ENCODE peak calls at places on chromosomes 7 and 10, in five cellular contexts. One of them, this sample, is unnamed.

GRCh38 chr10:77386833-77387232 is 250.8 kb downstream of the KCNMA1 start:
- DNase-seq in GM12878: no peak
- DNase-seq in SK-N-SH: no peak
- DNase-seq in HepG2: no peak
- DNase-seq in K562: no peak
- DNase-seq in this sample: no peak

GRCh38 chr7:15929406-15929805 is 242.9 kb upstream of the MEOX2 start:
- DNase-seq in HepG2: no peak
- DNase-seq in GM12878: no peak
- DNase-seq in K562: no peak
- DNase-seq in SK-N-SH: no peak
- DNase-seq in this sample: no peak

GRCh38 chr10:100670828-100671479 is 74.4 kb upstream of the PAX2 start:
- DNase-seq in SK-N-SH: peak
- DNase-seq in GM12878: no peak
- DNase-seq in K562: peak
- DNase-seq in HepG2: no peak
- DNase-seq in this sample: peak

GRCh38 chr10:30199376-30200018 is 140.1 kb upstream of the JCAD start:
- DNase-seq in SK-N-SH: no peak
- DNase-seq in HepG2: peak
- DNase-seq in GM12878: no peak
- DNase-seq in K562: no peak
- DNase-seq in this sample: no peak

GRCh38 chr7:3712841-3713240 is 411.8 kb downstream of the SDK1 start:
- DNase-seq in SK-N-SH: no peak
- DNase-seq in GM12878: no peak
- DNase-seq in HepG2: no peak
- DNase-seq in K562: no peak
- DNase-seq in this sample: no peak

GRCh38 chr7:45219130-45219529 is 61.5 kb downstream of the RAMP3 start:
- DNase-seq in GM12878: no peak
- DNase-seq in HepG2: no peak
- DNase-seq in K562: no peak
- DNase-seq in SK-N-SH: peak
- DNase-seq in this sample: no peak

GRCh38 chr7:877312-878232 is 1.2 kb downstream of the GET4 start:
- DNase-seq in K562: peak
- DNase-seq in SK-N-SH: peak
- DNase-seq in GM12878: no peak
- DNase-seq in HepG2: peak
- DNase-seq in this sample: peak

GRCh38 chr10:24894728-24895127 is 57.7 kb downstream of the PRTFDC1 start:
- DNase-seq in GM12878: no peak
- DNase-seq in SK-N-SH: no peak
- DNase-seq in K562: no peak
- DNase-seq in HepG2: no peak
- DNase-seq in this sample: no peak

GRCh38 chr7:87369216-87369615 is 23.8 kb downstream of the CROT start:
- DNase-seq in SK-N-SH: no peak
- DNase-seq in K562: no peak
- DNase-seq in GM12878: no peak
- DNase-seq in HepG2: no peak
- DNase-seq in this sample: no peak

GRCh38 chr7:5549096-5549896 is 125.7 kb upstream of the TNRC18 start:
- DNase-seq in GM12878: no peak
- DNase-seq in SK-N-SH: peak
- DNase-seq in K562: peak
- DNase-seq in HepG2: no peak
- DNase-seq in this sample: no peak

GRCh38 chr7:149787428-149788299 is 14.3 kb upstream of the ZNF467 start:
- DNase-seq in K562: peak
- DNase-seq in SK-N-SH: peak
- DNase-seq in HepG2: no peak
- DNase-seq in GM12878: no peak
- DNase-seq in this sample: no peak

GRCh38 chr7:40808409-40808942 is 673.7 kb downstream of the SUGCT start:
- DNase-seq in HepG2: no peak
- DNase-seq in K562: no peak
- DNase-seq in GM12878: no peak
- DNase-seq in SK-N-SH: no peak
- DNase-seq in this sample: no peak

GRCh38 chr10:77843264-77843663 is 83.3 kb downstream of the DLG5 start:
- DNase-seq in HepG2: no peak
- DNase-seq in K562: no peak
- DNase-seq in GM12878: no peak
- DNase-seq in SK-N-SH: peak
- DNase-seq in this sample: no peak

GRCh38 chr10:19408924-19409323 is 360.3 kb downstream of the MALRD1 start:
- DNase-seq in HepG2: no peak
- DNase-seq in K562: no peak
- DNase-seq in SK-N-SH: no peak
- DNase-seq in GM12878: no peak
- DNase-seq in this sample: no peak

GRCh38 chr10:19416164-19416563 is 367.6 kb downstream of the MALRD1 start:
- DNase-seq in K562: no peak
- DNase-seq in SK-N-SH: no peak
- DNase-seq in GM12878: no peak
- DNase-seq in HepG2: no peak
- DNase-seq in this sample: no peak

GRCh38 chr10:19412531-19412930 is 363.9 kb downstream of the MALRD1 start:
- DNase-seq in K562: no peak
- DNase-seq in GM12878: no peak
- DNase-seq in HepG2: peak
- DNase-seq in SK-N-SH: peak
- DNase-seq in this sample: no peak

GRCh38 chr10:19411119-19411518 is 362.5 kb downstream of the MALRD1 start:
- DNase-seq in GM12878: no peak
- DNase-seq in HepG2: no peak
- DNase-seq in K562: no peak
- DNase-seq in SK-N-SH: no peak
- DNase-seq in this sample: no peak
- TF ChIP-seq GABPA in GM12878: no peak
- TF ChIP-seq GABPA in HepG2: no peak
- TF ChIP-seq GABPA in K562: no peak
- TF ChIP-seq GABPA in SK-N-SH: no peak
- TF ChIP-seq GABPA in this sample: no peak

GRCh38 chr7:38929460-38930171 is 20.6 kb upstream of the VPS41 start:
- DNase-seq in GM12878: no peak
- DNase-seq in K562: peak
- DNase-seq in HepG2: no peak
- DNase-seq in SK-N-SH: no peak
- DNase-seq in this sample: peak

GRCh38 chr7:38934536-38934935 is 25.5 kb upstream of the VPS41 start:
- DNase-seq in SK-N-SH: no peak
- DNase-seq in K562: no peak
- DNase-seq in GM12878: no peak
- DNase-seq in HepG2: no peak
- DNase-seq in this sample: no peak

GRCh38 chr7:38938589-38938988 is 29.6 kb upstream of the VPS41 start:
- DNase-seq in SK-N-SH: no peak
- DNase-seq in HepG2: no peak
- DNase-seq in GM12878: no peak
- DNase-seq in K562: no peak
- DNase-seq in this sample: no peak

DNA sequence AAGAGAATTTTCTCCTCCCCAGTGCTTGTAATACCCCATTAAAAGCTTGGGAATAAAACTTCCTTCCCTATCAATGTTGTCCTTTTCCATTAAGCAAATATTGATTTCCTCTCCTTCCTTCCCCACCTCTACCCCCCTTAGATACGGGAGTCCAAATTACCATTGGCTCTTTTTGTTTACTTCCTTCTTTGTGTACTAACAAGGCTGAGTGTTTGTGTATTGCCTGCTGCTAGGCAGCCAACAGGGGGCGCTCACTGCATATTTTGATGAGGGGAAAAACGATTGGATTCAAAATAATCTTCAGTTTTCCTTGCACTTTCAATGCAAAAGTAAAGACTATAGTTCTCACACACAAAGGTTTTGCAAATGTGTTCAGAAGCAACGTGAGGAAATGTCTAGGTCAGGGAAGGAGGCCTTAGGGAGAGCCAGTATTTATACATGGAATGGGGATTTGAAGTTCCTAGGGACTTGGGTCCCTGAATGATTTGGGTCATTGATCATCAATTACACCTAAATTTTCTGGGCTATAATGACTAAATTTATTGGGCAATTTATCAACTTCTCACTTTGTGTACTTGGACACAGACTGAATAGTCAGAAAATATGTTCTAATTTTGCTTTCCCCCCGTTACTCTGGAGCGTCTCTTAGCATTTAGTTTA is 23.6 kb upstream of the VPS41 start:
- DNase-seq in SK-N-SH: peak
- DNase-seq in HepG2: peak
- DNase-seq in K562: peak
- DNase-seq in GM12878: peak
- DNase-seq in this sample: no peak
- TF ChIP-seq REST in SK-N-SH: no peak
- TF ChIP-seq REST in HepG2: no peak
- TF ChIP-seq REST in K562: no peak
- TF ChIP-seq REST in GM12878: no peak
- TF ChIP-seq REST in this sample: no peak

DNA sequence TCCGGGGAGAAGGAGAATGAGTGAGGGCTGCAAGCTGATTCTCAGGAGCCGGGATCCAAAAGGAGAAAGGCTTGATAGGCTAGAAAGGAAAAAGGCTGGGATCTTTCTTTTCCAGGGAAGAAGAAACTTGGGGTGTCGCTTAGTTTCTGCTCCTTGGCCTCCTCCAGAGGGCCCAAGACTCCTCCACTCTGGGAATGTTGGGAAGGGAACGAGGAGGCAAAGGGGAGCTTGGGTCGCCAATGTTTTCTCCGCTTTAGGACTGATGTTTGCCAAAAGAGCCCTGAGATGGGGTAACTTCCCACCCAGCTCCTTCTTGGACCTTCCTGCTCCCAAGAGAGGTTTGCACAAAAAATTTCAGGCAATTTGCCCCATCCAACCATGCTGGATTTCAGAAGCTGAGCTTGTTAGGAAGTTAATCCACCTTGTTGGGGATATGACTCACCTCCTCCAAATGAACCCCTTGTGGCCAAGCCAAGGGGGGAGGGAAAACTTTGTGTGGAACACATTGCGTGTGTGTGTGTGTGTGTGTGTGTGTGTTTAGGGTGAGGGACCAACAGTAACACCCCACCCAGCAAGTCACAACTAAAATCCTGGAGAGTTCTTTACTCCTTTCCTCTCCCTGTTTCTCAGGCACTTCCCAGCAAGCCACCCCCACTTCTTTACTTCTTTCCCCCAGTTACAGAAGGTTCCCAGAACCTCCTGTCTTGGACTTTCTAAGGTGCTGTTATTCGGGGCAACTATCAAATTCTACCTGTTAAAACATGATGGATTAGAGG is 8.7 kb upstream of the HOXA2 start:
- DNase-seq in GM12878: no peak
- DNase-seq in HepG2: no peak
- DNase-seq in K562: no peak
- DNase-seq in SK-N-SH: no peak
- DNase-seq in this sample: no peak
- TF ChIP-seq GABPA in GM12878: no peak
- TF ChIP-seq GABPA in HepG2: no peak
- TF ChIP-seq GABPA in K562: no peak
- TF ChIP-seq GABPA in SK-N-SH: no peak
- TF ChIP-seq GABPA in this sample: no peak

GRCh38 chr10:108685863-108686531 is 1237.3 kb downstream of the XPNPEP1 start:
- DNase-seq in GM12878: no peak
- DNase-seq in HepG2: no peak
- DNase-seq in K562: no peak
- DNase-seq in SK-N-SH: no peak
- DNase-seq in this sample: no peak

GRCh38 chr10:108688314-108688713 is 1235.0 kb downstream of the XPNPEP1 start:
- DNase-seq in SK-N-SH: no peak
- DNase-seq in GM12878: no peak
- DNase-seq in K562: no peak
- DNase-seq in HepG2: no peak
- DNase-seq in this sample: no peak

GRCh38 chr10:108684431-108684830 is 1238.9 kb downstream of the XPNPEP1 start:
- DNase-seq in GM12878: no peak
- DNase-seq in HepG2: no peak
- DNase-seq in SK-N-SH: no peak
- DNase-seq in K562: no peak
- DNase-seq in this sample: no peak
- TF ChIP-seq REST in GM12878: no peak
- TF ChIP-seq REST in HepG2: no peak
- TF ChIP-seq REST in SK-N-SH: no peak
- TF ChIP-seq REST in K562: no peak
- TF ChIP-seq REST in this sample: no peak

GRCh38 chr7:129784783-129785456 is 167.8 kb downstream of the UBE2H start:
- DNase-seq in SK-N-SH: peak
- DNase-seq in K562: peak
- DNase-seq in GM12878: peak
- DNase-seq in HepG2: no peak
- DNase-seq in this sample: no peak
- TF ChIP-seq GABPA in SK-N-SH: no peak
- TF ChIP-seq GABPA in K562: peak
- TF ChIP-seq GABPA in GM12878: no peak
- TF ChIP-seq GABPA in HepG2: no peak
- TF ChIP-seq GABPA in this sample: no peak

DNA sequence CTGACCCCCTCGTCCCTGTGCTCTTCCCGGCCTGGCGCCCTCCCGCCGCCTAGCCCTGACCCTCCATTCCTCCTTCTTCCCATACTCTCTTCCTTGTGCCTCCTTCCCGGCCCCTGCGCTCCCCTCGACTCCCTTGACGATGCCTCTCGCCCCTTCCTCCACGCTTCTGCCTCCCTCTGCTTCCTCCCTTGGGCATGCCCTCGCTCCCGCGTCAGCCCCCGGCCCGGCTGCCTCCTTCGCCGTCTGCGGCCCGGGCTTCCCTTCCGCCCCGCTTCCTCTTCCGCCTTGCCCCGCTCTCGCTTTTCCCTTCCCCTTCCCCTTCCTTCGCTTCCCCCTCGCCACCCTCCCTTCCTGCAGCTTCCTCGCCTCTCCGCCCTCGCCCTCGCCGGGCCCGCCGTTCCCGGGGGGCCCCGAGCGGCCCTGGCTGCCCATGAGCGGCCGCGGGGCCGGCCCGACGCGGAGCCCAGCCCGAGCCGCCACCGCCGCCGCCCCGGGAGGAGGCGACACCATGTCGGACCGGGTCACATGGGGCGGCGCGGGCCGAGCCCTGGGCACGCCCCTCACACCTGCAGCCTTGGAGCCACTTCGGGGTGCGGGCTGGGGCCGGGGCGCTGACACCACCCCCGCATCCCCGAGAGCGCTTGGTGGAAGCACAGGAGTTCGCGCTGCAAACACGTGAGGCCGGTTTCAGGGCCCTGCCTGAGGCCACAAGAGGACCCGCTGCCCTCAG is at the start of gene FBXW4:
- DNase-seq in K562: peak
- DNase-seq in HepG2: peak
- DNase-seq in SK-N-SH: peak
- DNase-seq in GM12878: no peak
- DNase-seq in this sample: peak
- TF ChIP-seq REST in K562: peak
- TF ChIP-seq REST in HepG2: no peak
- TF ChIP-seq REST in SK-N-SH: no peak
- TF ChIP-seq REST in GM12878: no peak
- TF ChIP-seq REST in this sample: peak